ENCODE peak calls at places on chromosomes 7 and 10, in four cellular contexts. B is AML-193, H is mucosa of descending colon, L is left ventricle myocardium inferior. K is an unnamed sample.

GRCh38 chr7:35754741-35755140 is 46.1 kb upstream of the SEPTIN7 start:
- DNase-seq in H (no peak), L (no peak), B (no peak), K (no peak)

GRCh38 chr7:135164357-135165021 is 6.0 kb downstream of the CYREN start:
- DNase-seq in B (no peak), H (no peak), L (no peak), K (no peak)

GRCh38 chr10:116669080-116669479 is 48.3 kb downstream of the PNLIPRP2 start:
- DNase-seq in B (no peak), H (no peak), L (no peak), K (no peak)

GRCh38 chr7:123410273-123410928 is 124.0 kb downstream of the IQUB start:
- DNase-seq in L (peak; percentile 22), H (no peak), B (no peak), K (no peak)

GRCh38 chr7:130912910-130913720 is 179.1 kb upstream of the KLF14 start:
- DNase-seq in H (peak; percentile 73), B (peak; percentile 96), L (peak; percentile 49), K (peak; percentile 96)

GRCh38 chr7:149245244-149245643 is 5.8 kb downstream of the ZNF212 start:
- DNase-seq in B (no peak), L (no peak), H (no peak), K (peak; percentile 34)

GRCh38 chr7:27737591-27737990 is 2.4 kb upstream of the TAX1BP1 start:
- DNase-seq in H (peak; percentile 16), B (no peak), L (no peak), K (no peak)

GRCh38 chr10:103713676-103714075 is 141.7 kb downstream of the SH3PXD2A start:
- DNase-seq in B (no peak), L (no peak), H (no peak), K (no peak)

GRCh38 chr10:95279042-95279820 is 11.6 kb downstream of the PDLIM1 start:
- DNase-seq in B (no peak), H (peak; percentile 11), L (no peak), K (no peak)

GRCh38 chr10:3259499-3259898 is 86.9 kb upstream of the PITRM1 start:
- DNase-seq in H (no peak), L (no peak), B (no peak), K (no peak)

GRCh38 chr7:57203161-57203791 is 71.0 kb upstream of the ZNF479 start:
- DNase-seq in L (no peak), H (no peak), B (no peak), K (no peak)

GRCh38 chr7:21641546-21641945 is 98.7 kb downstream of the DNAH11 start:
- DNase-seq in B (no peak), H (no peak), L (no peak), K (no peak)

GRCh38 chr7:28587211-28587610 is 174.9 kb downstream of the CREB5 start:
- DNase-seq in L (no peak), H (no peak), B (no peak), K (no peak)

GRCh38 chr10:23291551-23292334 is 52.9 kb downstream of the C10orf67 start:
- DNase-seq in L (no peak), B (no peak), H (no peak), K (no peak)

GRCh38 chr7:4739528-4739992 is 35.9 kb upstream of the AP5Z1 start:
- DNase-seq in L (no peak), B (no peak), H (no peak), K (no peak)

GRCh38 chr10:88281592-88282268 is 301.4 kb downstream of the RNLS start:
- DNase-seq in B (no peak), L (no peak), H (no peak), K (peak; percentile 42)

GRCh38 chr10:5045095-5045494 is 41.4 kb upstream of the AKR1C2 start:
- DNase-seq in L (no peak), H (no peak), B (no peak), K (no peak)

GRCh38 chr10:79111846-79112614 is 43.3 kb downstream of the ZMIZ1 start:
- DNase-seq in H (no peak), L (peak; percentile 74), B (no peak), K (no peak)

GRCh38 chr7:146844405-146844804 is 727.8 kb downstream of the CNTNAP2 start:
- DNase-seq in L (no peak), H (no peak), B (no peak), K (no peak)

GRCh38 chr7:45328397-45329080 is 170.9 kb downstream of the RAMP3 start:
- DNase-seq in B (no peak), H (no peak), L (no peak), K (no peak)

GRCh38 chr7:123750389-123751230 is 1.8 kb upstream of the WASL start:
- DNase-seq in L (no peak), H (no peak), B (no peak), K (peak; percentile 53)

GRCh38 chr10:25493122-25493893 is 318.5 kb downstream of the GPR158 start:
- DNase-seq in B (no peak), L (no peak), H (no peak), K (no peak)

GRCh38 chr7:107993879-107994278 is 9.1 kb downstream of the LAMB1 start:
- DNase-seq in B (no peak), L (no peak), H (peak; percentile 73), K (no peak)

GRCh38 chr10:7015457-7015856 is 395.4 kb downstream of the SFMBT2 start:
- DNase-seq in L (no peak), B (no peak), H (no peak), K (no peak)

GRCh38 chr10:102302611-102303010 is 57.3 kb downstream of the GBF1 start:
- DNase-seq in L (no peak), H (no peak), B (no peak), K (no peak)

GRCh38 chr7:139990142-139990535 is 72.6 kb downstream of the PARP12 start:
- DNase-seq in L (no peak), H (no peak), B (no peak), K (no peak)

GRCh38 chr7:77386165-77386824 is 29.9 kb downstream of the GSAP start:
- DNase-seq in L (no peak), H (no peak), B (no peak), K (no peak)

GRCh38 chr7:85770332-85770731 is 583.5 kb upstream of the SEMA3D start:
- DNase-seq in H (no peak), L (no peak), B (no peak), K (no peak)

GRCh38 chr7:29449569-29450260 is 113.9 kb upstream of the PRR15 start:
- DNase-seq in H (no peak), B (no peak), L (no peak), K (no peak)

GRCh38 chr7:23343806-23344500 is 44.8 kb downstream of the MALSU1 start:
- DNase-seq in B (no peak), L (no peak), H (no peak), K (no peak)

GRCh38 chr10:4450981-4451501 is 375.0 kb upstream of the AKR1E2 start:
- DNase-seq in L (no peak), H (no peak), B (no peak), K (no peak)

GRCh38 chr10:53223846-53224245 is 451.3 kb upstream of the MBL2 start:
- DNase-seq in H (no peak), L (no peak), B (no peak), K (no peak)

GRCh38 chr10:94308866-94309265 is 53.9 kb downstream of the NOC3L start:
- DNase-seq in L (no peak), H (no peak), B (no peak), K (no peak)

GRCh38 chr10:62684911-62685310 is 119.6 kb upstream of the ADO start:
- DNase-seq in L (no peak), H (no peak), B (no peak), K (no peak)

GRCh38 chr10:12971001-12971788 is 30.3 kb downstream of the CCDC3 start:
- DNase-seq in B (no peak), H (no peak), L (no peak), K (no peak)

GRCh38 chr10:70512149-70512611 is 33.6 kb downstream of the PALD1 start:
- DNase-seq in B (no peak), L (no peak), H (no peak), K (no peak)

GRCh38 chr7:81155654-81156373 is 237.0 kb upstream of the SEMA3C start:
- DNase-seq in H (no peak), L (no peak), B (no peak), K (no peak)

GRCh38 chr10:93420091-93420490 is 62.0 kb downstream of the MYOF start:
- DNase-seq in L (no peak), B (no peak), H (no peak), K (no peak)

GRCh38 chr7:55150709-55151108 is 131.9 kb downstream of the EGFR start:
- DNase-seq in L (no peak), B (no peak), H (no peak), K (no peak)

K was measured in NAMALWA.